ENCODE peak calls at places on chromosome 2, in five cellular contexts. L is iPS DF 6.9; M is AG10803; T is activated naive CD4-positive, alpha-beta T cell; E is CD4-positive, alpha-beta T cell. B is an unnamed sample.

GRCh38 chr2:124540805-124541204 is 515.7 kb downstream of the CNTNAP5 start:
- DNase-seq in L (no peak), M (no peak), T (no peak), E (no peak), B (no peak)

GRCh38 chr2:147174824-147175254 is 670.0 kb upstream of the ACVR2A start:
- DNase-seq in L (peak), M (no peak), T (no peak), E (no peak), B (no peak)

GRCh38 chr2:55519908-55520885 is 679 bp downstream of the CFAP36 start:
- DNase-seq in L (no peak), M (peak), T (peak), E (peak), B (no peak)

GRCh38 chr2:180960982-180961381 is 19.4 kb upstream of the UBE2E3 start:
- DNase-seq in L (no peak), M (no peak), T (no peak), E (no peak), B (no peak)

GRCh38 chr2:21041462-21041861 is 2.4 kb downstream of the APOB start:
- DNase-seq in L (no peak), M (no peak), T (no peak), E (no peak), B (no peak)

GRCh38 chr2:128780434-128781080 is 461.9 kb upstream of the HS6ST1 start:
- DNase-seq in L (no peak), M (no peak), T (no peak), E (no peak), B (no peak)

GRCh38 chr2:157052685-157053224 is 204.8 kb upstream of the GALNT5 start:
- DNase-seq in L (no peak), M (peak), T (no peak), E (no peak), B (peak)

GRCh38 chr2:203692039-203692710 is 14.3 kb upstream of the CD28 start:
- DNase-seq in L (no peak), M (no peak), T (no peak), E (no peak), B (no peak)

GRCh38 chr2:226123307-226123706 is 676.3 kb downstream of the IRS1 start:
- DNase-seq in L (no peak), M (peak), T (no peak), E (no peak), B (peak)

GRCh38 chr2:239928457-239929350 is 96.4 kb downstream of the NDUFA10 start:
- DNase-seq in L (no peak), M (no peak), T (no peak), E (no peak), B (no peak)

GRCh38 chr2:112877423-112877822 is 33.5 kb upstream of the IL37 start:
- DNase-seq in L (no peak), M (peak), T (no peak), E (no peak), B (no peak)

B was measured in AG09309.